ENCODE peak calls at places on chromosomes 5 and 9, in five cellular contexts. One of them, this sample, is unnamed.

GRCh38 chr5:3351581-3352442 is 243.8 kb upstream of the IRX1 start:
- DNase-seq in heart right ventricle: no peak
- DNase-seq in fibroblast of pulmonary artery: no peak
- DNase-seq in Panc1: no peak
- DNase-seq in kidney epithelial cell: no peak
- DNase-seq in this sample: no peak

GRCh38 chr5:75387806-75388205 is 50.8 kb downstream of the HMGCR start:
- DNase-seq in heart right ventricle: no peak
- DNase-seq in fibroblast of pulmonary artery: no peak
- DNase-seq in Panc1: no peak
- DNase-seq in kidney epithelial cell: no peak
- DNase-seq in this sample: no peak

GRCh38 chr9:137034039-137034708 is 2.3 kb upstream of the FUT7 start:
- DNase-seq in heart right ventricle: no peak
- DNase-seq in fibroblast of pulmonary artery: no peak
- DNase-seq in Panc1: no peak
- DNase-seq in kidney epithelial cell: no peak
- DNase-seq in this sample: no peak

GRCh38 chr9:5626727-5627634 is 1.9 kb upstream of the RIC1 start:
- DNase-seq in heart right ventricle: peak; percentile 14
- DNase-seq in fibroblast of pulmonary artery: peak; percentile 95
- DNase-seq in Panc1: no peak
- DNase-seq in kidney epithelial cell: peak; percentile 35
- DNase-seq in this sample: peak; percentile 83

GRCh38 chr9:3200331-3200774 is 325.4 kb downstream of the RFX3 start:
- DNase-seq in heart right ventricle: no peak
- DNase-seq in fibroblast of pulmonary artery: no peak
- DNase-seq in Panc1: no peak
- DNase-seq in kidney epithelial cell: no peak
- DNase-seq in this sample: peak; percentile 42

GRCh38 chr9:87213948-87214347 is 266.6 kb upstream of the GAS1 start:
- DNase-seq in heart right ventricle: no peak
- DNase-seq in fibroblast of pulmonary artery: no peak
- DNase-seq in Panc1: no peak
- DNase-seq in kidney epithelial cell: no peak
- DNase-seq in this sample: no peak

GRCh38 chr9:83006378-83006777 is 56.6 kb downstream of the RASEF start:
- DNase-seq in heart right ventricle: no peak
- DNase-seq in fibroblast of pulmonary artery: no peak
- DNase-seq in Panc1: no peak
- DNase-seq in kidney epithelial cell: no peak
- DNase-seq in this sample: no peak

GRCh38 chr9:74478606-74479005 is 18.5 kb upstream of the RORB start:
- DNase-seq in heart right ventricle: no peak
- DNase-seq in fibroblast of pulmonary artery: no peak
- DNase-seq in Panc1: no peak
- DNase-seq in kidney epithelial cell: no peak
- DNase-seq in this sample: no peak

GRCh38 chr5:55577353-55578060 is 42.7 kb upstream of the PLPP1 start:
- DNase-seq in heart right ventricle: peak; percentile 50
- DNase-seq in fibroblast of pulmonary artery: peak; percentile 87
- DNase-seq in Panc1: no peak
- DNase-seq in kidney epithelial cell: no peak
- DNase-seq in this sample: peak; percentile 53

GRCh38 chr9:121277026-121277425 is 9.1 kb downstream of the GSN start:
- DNase-seq in heart right ventricle: no peak
- DNase-seq in fibroblast of pulmonary artery: no peak
- DNase-seq in Panc1: no peak
- DNase-seq in kidney epithelial cell: no peak
- DNase-seq in this sample: no peak

GRCh38 chr5:95723632-95724369 is 7.3 kb upstream of the RHOBTB3 start:
- DNase-seq in heart right ventricle: no peak
- DNase-seq in fibroblast of pulmonary artery: peak; percentile 79
- DNase-seq in Panc1: no peak
- DNase-seq in kidney epithelial cell: no peak
- DNase-seq in this sample: no peak

GRCh38 chr5:173686950-173687349 is 70.5 kb upstream of the BOD1 start:
- DNase-seq in heart right ventricle: no peak
- DNase-seq in fibroblast of pulmonary artery: no peak
- DNase-seq in Panc1: no peak
- DNase-seq in kidney epithelial cell: no peak
- DNase-seq in this sample: no peak

GRCh38 chr5:149011084-149011483 is 51.8 kb downstream of the SH3TC2 start:
- DNase-seq in heart right ventricle: no peak
- DNase-seq in fibroblast of pulmonary artery: no peak
- DNase-seq in Panc1: no peak
- DNase-seq in kidney epithelial cell: peak; percentile 76
- DNase-seq in this sample: no peak

GRCh38 chr5:73031839-73032238 is 76.0 kb downstream of the FCHO2 start:
- DNase-seq in heart right ventricle: peak; percentile 21
- DNase-seq in fibroblast of pulmonary artery: peak; percentile 83
- DNase-seq in Panc1: no peak
- DNase-seq in kidney epithelial cell: peak; percentile 18
- DNase-seq in this sample: peak; percentile 65

GRCh38 chr9:105835721-105836120 is 141.4 kb downstream of the TMEM38B start:
- DNase-seq in heart right ventricle: no peak
- DNase-seq in fibroblast of pulmonary artery: no peak
- DNase-seq in Panc1: no peak
- DNase-seq in kidney epithelial cell: no peak
- DNase-seq in this sample: no peak

GRCh38 chr5:129400395-129400983 is 59.6 kb upstream of the ADAMTS19 start:
- DNase-seq in heart right ventricle: no peak
- DNase-seq in fibroblast of pulmonary artery: peak; percentile 31
- DNase-seq in Panc1: no peak
- DNase-seq in kidney epithelial cell: no peak
- DNase-seq in this sample: no peak

GRCh38 chr5:150299571-150300327 is 3.0 kb downstream of the ARSI start:
- DNase-seq in heart right ventricle: no peak
- DNase-seq in fibroblast of pulmonary artery: no peak
- DNase-seq in Panc1: no peak
- DNase-seq in kidney epithelial cell: no peak
- DNase-seq in this sample: peak; percentile 54
- H3K4me3 ChIP-seq in heart right ventricle: no peak overlapping the region
- H3K4me3 ChIP-seq in fibroblast of pulmonary artery: no peak overlapping the region
- H3K4me3 ChIP-seq in Panc1: peak overlapping the region; percentile 84
- H3K4me3 ChIP-seq in kidney epithelial cell: no peak overlapping the region
- H3K4me3 ChIP-seq in this sample: no peak overlapping the region

DNA sequence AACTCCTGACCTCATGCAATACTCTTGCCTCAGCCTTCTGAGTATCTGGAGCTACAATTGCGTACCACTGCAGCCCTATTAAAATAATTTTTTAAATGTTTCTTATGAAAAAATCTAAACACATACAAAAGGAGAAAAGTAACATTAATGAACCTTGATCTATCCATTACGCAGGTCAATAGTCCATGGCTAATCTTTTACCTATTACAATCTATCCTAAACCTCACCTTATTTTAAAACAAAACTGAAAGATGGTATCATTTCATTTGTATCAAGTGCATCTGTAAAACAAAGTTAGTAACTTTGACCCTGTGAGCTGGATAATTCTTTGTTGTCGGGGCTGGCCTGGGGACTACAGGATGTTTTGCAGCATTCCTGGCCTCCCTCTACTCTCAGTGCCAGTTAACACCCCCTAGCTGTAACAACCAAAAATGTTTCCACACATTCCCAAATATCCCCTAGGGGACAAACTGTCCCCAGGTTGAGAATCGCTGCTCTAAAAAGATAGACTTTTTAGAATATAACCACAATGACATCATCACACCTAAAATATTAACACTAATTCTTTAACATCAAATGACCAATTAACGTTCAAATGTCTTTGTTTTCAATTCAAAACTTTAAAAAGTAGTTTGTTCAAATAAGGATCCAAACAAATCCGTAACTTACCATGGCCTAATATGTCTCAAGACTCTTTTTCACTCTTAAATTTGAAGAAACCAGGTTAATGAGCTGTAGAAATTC is 54.8 kb downstream of the RNF38 start:
- DNase-seq in heart right ventricle: no peak
- DNase-seq in fibroblast of pulmonary artery: no peak
- DNase-seq in Panc1: no peak
- DNase-seq in kidney epithelial cell: no peak
- DNase-seq in this sample: no peak
- TF ChIP-seq CTCF in heart right ventricle: peak; percentile 14
- TF ChIP-seq CTCF in fibroblast of pulmonary artery: no peak
- TF ChIP-seq CTCF in Panc1: peak; percentile 42
- TF ChIP-seq CTCF in kidney epithelial cell: no peak
- TF ChIP-seq CTCF in this sample: no peak

GRCh38 chr5:141485305-141486055 is 650 bp downstream of the PCDHGC4 start:
- DNase-seq in heart right ventricle: no peak
- DNase-seq in fibroblast of pulmonary artery: no peak
- DNase-seq in Panc1: no peak
- DNase-seq in kidney epithelial cell: no peak
- DNase-seq in this sample: no peak
- H3K4me3 ChIP-seq in heart right ventricle: peak overlapping the region; percentile 48
- H3K4me3 ChIP-seq in fibroblast of pulmonary artery: no peak overlapping the region
- H3K4me3 ChIP-seq in Panc1: no peak overlapping the region
- H3K4me3 ChIP-seq in kidney epithelial cell: peak overlapping the region; percentile 41
- H3K4me3 ChIP-seq in this sample: peak overlapping the region; percentile 27

DNA sequence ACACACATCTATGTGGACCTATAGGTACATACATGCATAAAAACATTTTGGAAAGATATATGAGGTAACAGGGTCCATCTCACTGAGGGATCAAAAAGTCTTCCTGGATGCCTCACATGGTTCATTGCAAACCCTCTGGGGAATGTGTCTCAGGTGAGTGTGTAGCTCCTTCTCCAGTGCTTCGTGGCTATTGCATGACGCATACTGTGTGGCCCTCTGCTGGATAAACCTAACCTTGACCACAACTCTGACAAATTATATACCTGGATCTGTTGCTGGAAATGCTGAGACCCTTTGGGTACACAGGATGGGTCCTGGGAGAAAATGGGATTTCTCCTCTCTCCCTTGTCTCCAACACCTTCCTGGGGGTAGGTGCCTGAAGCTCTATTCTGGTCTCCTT is 91.9 kb downstream of the JAKMIP2 start:
- DNase-seq in heart right ventricle: no peak
- DNase-seq in fibroblast of pulmonary artery: no peak
- DNase-seq in Panc1: no peak
- DNase-seq in kidney epithelial cell: peak; percentile 25
- DNase-seq in this sample: no peak
- TF ChIP-seq CTCF in heart right ventricle: no peak
- TF ChIP-seq CTCF in fibroblast of pulmonary artery: no peak
- TF ChIP-seq CTCF in Panc1: peak; percentile 23
- TF ChIP-seq CTCF in kidney epithelial cell: peak; percentile 28
- TF ChIP-seq CTCF in this sample: no peak

This sample was measured in astrocyte of the spinal cord.